ENCODE peak calls at places on chromosomes 11 and 22, in seven cellular contexts. W, G, Q, B, P, D and Y are unnamed samples.

GRCh38 chr11:121964591-121964990 is 151.4 kb downstream of the BLID start:
- DNase-seq in D (no peak), G (no peak), W (no peak), Q (peak), P (no peak), B (peak), Y (no peak)

GRCh38 chr11:73510877-73511276 is 87.0 kb downstream of the FAM168A start:
- DNase-seq in D (no peak), G (no peak), B (no peak), W (no peak), P (no peak), Q (no peak), Y (no peak)

GRCh38 chr11:1994121-1994520 is 3.5 kb downstream of the H19 start:
- DNase-seq in P (no peak), B (no peak), Q (no peak), G (no peak), D (no peak), W (no peak), Y (no peak)

GRCh38 chr11:1073261-1073724 is 1.4 kb upstream of the MUC2 start:
- DNase-seq in D (no peak), P (no peak), W (peak), B (peak), Q (peak), G (no peak), Y (peak)

GRCh38 chr11:19244621-19245020 is 3.9 kb upstream of the E2F8 start:
- DNase-seq in Q (peak), B (peak), G (no peak), D (no peak), P (no peak), W (no peak), Y (peak)

GRCh38 chr11:46298699-46299424 is 21.4 kb downstream of the CREB3L1 start:
- DNase-seq in W (no peak), Q (no peak), P (no peak), D (no peak), G (peak), B (peak), Y (no peak)

GRCh38 chr11:108754901-108755625 is 90.2 kb downstream of the DDX10 start:
- DNase-seq in D (no peak), P (no peak), W (no peak), G (no peak), Q (no peak), B (no peak), Y (no peak)

GRCh38 chr22:24588370-24588755 is 4.5 kb downstream of the LRRC75B start:
- DNase-seq in W (no peak), G (no peak), D (no peak), B (no peak), Q (no peak), P (no peak), Y (peak)

GRCh38 chr11:13378316-13378715 is 84.7 kb downstream of the BTBD10 start:
- DNase-seq in B (no peak), W (no peak), G (no peak), Q (no peak), P (no peak), D (no peak), Y (no peak)

GRCh38 chr11:17389957-17390649 is 1.6 kb upstream of the KCNJ11 start:
- DNase-seq in D (no peak), Q (no peak), P (no peak), G (no peak), W (no peak), B (no peak), Y (no peak)

GRCh38 chr22:33577862-33578411 is 342.3 kb downstream of the LARGE1 start:
- DNase-seq in P (no peak), B (peak), D (peak), G (peak), Q (no peak), W (no peak), Y (peak)

GRCh38 chr11:43947003-43947500 is 4.6 kb downstream of the C11orf96 start:
- DNase-seq in Q (no peak), P (no peak), G (peak), B (no peak), D (peak), W (no peak), Y (no peak)

GRCh38 chr22:27241430-27242110 is 560.0 kb downstream of the MN1 start:
- DNase-seq in Q (peak), D (peak), P (no peak), W (no peak), B (peak), G (peak), Y (peak)

GRCh38 chr22:47125603-47126002 is 363.2 kb downstream of the TBC1D22A start:
- DNase-seq in D (no peak), W (no peak), P (no peak), B (no peak), Q (peak), G (no peak), Y (no peak)

GRCh38 chr11:126635511-126635910 is 280.0 kb downstream of the ST3GAL4 start:
- DNase-seq in Q (no peak), W (no peak), P (no peak), B (no peak), D (no peak), G (no peak), Y (no peak)

GRCh38 chr11:114265084-114265878 is 30.9 kb upstream of the NNMT start:
- DNase-seq in W (no peak), Q (no peak), D (no peak), P (no peak), G (no peak), B (no peak), Y (no peak)

GRCh38 chr11:67347964-67348749 is 5.2 kb downstream of the POLD4 start:
- DNase-seq in B (no peak), W (no peak), G (no peak), P (no peak), D (no peak), Q (no peak), Y (no peak)

GRCh38 chr11:57491371-57492061 is 24.0 kb downstream of the SLC43A1 start:
- DNase-seq in P (peak), W (peak), Q (no peak), B (no peak), G (peak), D (peak), Y (peak)

GRCh38 chr11:14645247-14645912 is 1.8 kb downstream of the PDE3B start:
- DNase-seq in B (no peak), G (no peak), D (no peak), Q (no peak), P (no peak), W (no peak), Y (no peak)

GRCh38 chr22:29840498-29840897 is 2.4 kb upstream of the ASCC2 start:
- DNase-seq in G (no peak), Q (no peak), B (no peak), W (no peak), D (no peak), P (no peak), Y (no peak)

GRCh38 chr11:65958306-65958705 is 3.2 kb upstream of the SART1 start:
- DNase-seq in W (no peak), B (no peak), G (no peak), D (no peak), P (no peak), Q (no peak), Y (no peak)

GRCh38 chr22:23750374-23750743 is 553 bp downstream of the ZNF70 start:
- DNase-seq in B (no peak), Q (no peak), P (no peak), D (no peak), G (no peak), W (no peak), Y (no peak)

GRCh38 chr11:121163658-121164308 is 62.7 kb downstream of the TECTA start:
- DNase-seq in W (no peak), G (no peak), B (peak), Q (no peak), D (no peak), P (no peak), Y (no peak)

GRCh38 chr11:128058580-128059208 is 528.7 kb downstream of the ETS1 start:
- DNase-seq in G (no peak), B (no peak), Q (no peak), P (no peak), D (no peak), W (no peak), Y (no peak)

GRCh38 chr11:103488021-103488420 is 378.8 kb downstream of the DYNC2H1 start:
- DNase-seq in P (no peak), B (no peak), Q (no peak), D (no peak), W (peak), G (no peak), Y (no peak)

GRCh38 chr11:121071456-121072236 is 29.4 kb upstream of the TECTA start:
- DNase-seq in W (no peak), B (no peak), D (peak), Q (no peak), P (no peak), G (no peak), Y (no peak)

GRCh38 chr22:27124336-27125023 is 467.1 kb downstream of the MIAT start:
- DNase-seq in W (no peak), P (no peak), Q (peak), D (no peak), B (no peak), G (no peak), Y (no peak)

GRCh38 chr11:71266114-71266833 is 13.9 kb upstream of the SHANK2 start:
- DNase-seq in Q (no peak), G (no peak), P (no peak), B (no peak), D (no peak), W (no peak), Y (peak)

GRCh38 chr11:1303973-1304372 is 5.5 kb downstream of the TOLLIP start:
- DNase-seq in P (no peak), W (no peak), G (no peak), B (no peak), Q (no peak), D (no peak), Y (no peak)

GRCh38 chr11:27238811-27239210 is 124.2 kb downstream of the CCDC34 start:
- DNase-seq in B (no peak), G (no peak), W (no peak), D (no peak), P (no peak), Q (no peak), Y (no peak)

GRCh38 chr11:120131941-120132644 is 5.8 kb downstream of the TRIM29 start:
- DNase-seq in Q (no peak), D (no peak), P (no peak), G (no peak), B (no peak), W (no peak), Y (no peak)

GRCh38 chr22:27151407-27151806 is 494.0 kb downstream of the MIAT start:
- DNase-seq in W (no peak), D (no peak), G (no peak), Q (no peak), P (no peak), B (no peak), Y (no peak)